ENCODE peak calls at places on chromosomes 11 and 22, in four cellular contexts. C, Z, O and T are unnamed samples.
A peak's percentile ranks its signal among the peaks of the same experiment; 100 is the strongest.

GRCh38 chr11:2139118-2139490 is at the start of gene IGF2:
- DNase-seq in C (no peak), Z (no peak), O (peak; percentile 58), T (no peak)

GRCh38 chr22:50260434-50260800 is 1.1 kb downstream of the MAPK12 start:
- DNase-seq in Z (no peak), C (no peak), O (no peak), T (no peak)

GRCh38 chr11:61011239-61011870 is 39.9 kb downstream of the CD6 start:
- DNase-seq in Z (no peak), C (no peak), O (no peak), T (no peak)

GRCh38 chr11:115459563-115459962 is 44.7 kb downstream of the CADM1 start:
- DNase-seq in Z (no peak), C (peak; percentile 78), O (no peak), T (no peak)

GRCh38 chr11:132430352-132431091 is 1060.1 kb downstream of the NTM start:
- DNase-seq in O (no peak), C (no peak), Z (no peak), T (no peak)

GRCh38 chr11:61507962-61508824 is at the start of gene LRRC10B:
- DNase-seq in O (peak; percentile 80), Z (no peak), C (no peak), T (no peak)

GRCh38 chr11:24457985-24458384 is 38.9 kb upstream of the LUZP2 start:
- DNase-seq in O (no peak), C (no peak), Z (no peak), T (no peak)

GRCh38 chr11:17588166-17588565 is 41.1 kb downstream of the OTOG start:
- DNase-seq in Z (no peak), O (no peak), C (no peak), T (no peak)

GRCh38 chr11:19666951-19667350 is 45.7 kb upstream of the NAV2 start:
- DNase-seq in C (no peak), O (no peak), Z (no peak), T (no peak)

GRCh38 chr11:1642288-1643145 is 12.9 kb downstream of the KRTAP5-5 start:
- DNase-seq in Z (no peak), C (no peak), O (no peak), T (no peak)

GRCh38 chr22:42364641-42365336 is 67.4 kb downstream of the NFAM1 start:
- DNase-seq in Z (no peak), C (peak; percentile 29), O (no peak), T (no peak)

GRCh38 chr22:37636186-37636948 is 3.1 kb upstream of the SH3BP1 start:
- DNase-seq in C (peak; percentile 75), Z (no peak), O (no peak), T (no peak)

GRCh38 chr11:69000831-69001245 is 12.2 kb downstream of the MRGPRF start:
- DNase-seq in C (peak; percentile 87), O (no peak), Z (no peak), T (peak; percentile 60)

GRCh38 chr22:26763633-26764295 is 106.4 kb downstream of the MIAT start:
- DNase-seq in C (peak; percentile 45), Z (no peak), O (no peak), T (peak; percentile 80)

GRCh38 chr22:31271026-31271425 is 21.3 kb downstream of the PIK3IP1 start:
- DNase-seq in O (no peak), Z (no peak), C (no peak), T (no peak)

GRCh38 chr22:49209452-49210195 is 618.0 kb downstream of the BRD1 start:
- DNase-seq in Z (no peak), O (no peak), C (no peak), T (peak; percentile 21)

GRCh38 chr11:60783141-60783484 is 2.0 kb upstream of the MS4A10 start:
- DNase-seq in O (no peak), Z (no peak), C (no peak), T (no peak)

GRCh38 chr11:17972987-17973386 is 39.9 kb downstream of the SERGEF start:
- DNase-seq in C (peak; percentile 93), Z (no peak), O (peak; percentile 51), T (peak; percentile 62)

GRCh38 chr11:47389577-47390072 is 11.3 kb upstream of the SPI1 start:
- DNase-seq in Z (no peak), C (no peak), O (no peak), T (no peak)

DNA sequence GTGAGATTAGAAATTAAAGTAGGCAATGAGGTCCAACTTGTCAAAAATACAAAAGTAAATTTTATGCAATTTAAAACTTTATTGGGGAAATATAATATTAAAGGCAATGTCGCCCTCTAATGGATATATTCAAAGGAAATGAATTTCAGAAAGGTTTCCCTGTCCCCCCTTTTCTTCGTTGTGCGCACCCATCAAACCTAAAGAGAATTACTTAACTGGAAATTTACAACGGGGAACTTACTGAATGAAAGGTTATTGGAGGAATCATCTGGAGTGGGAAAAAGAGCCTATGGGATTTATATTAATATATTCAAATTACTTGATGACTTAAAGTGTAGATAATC is 1.7 kb upstream of the ABTB2 start:
- DNase-seq in C (no peak), Z (no peak), O (peak; percentile 37), T (no peak)
- TF ChIP-seq ELK1 in C (no peak), Z (no peak), O (no peak), T (no peak)

GRCh38 chr11:14653090-14653489 is 9.5 kb downstream of the PDE3B start:
- DNase-seq in C (no peak), O (no peak), Z (no peak), T (no peak)
- TF ChIP-seq ELK1 in C (no peak), O (no peak), Z (no peak), T (no peak)

GRCh38 chr11:80505771-80506170 is 1064.9 kb upstream of the TENM4 start:
- DNase-seq in O (no peak), Z (no peak), C (no peak), T (no peak)

GRCh38 chr11:80503990-80504389 is 1063.2 kb upstream of the TENM4 start:
- DNase-seq in C (no peak), Z (no peak), O (no peak), T (no peak)

GRCh38 chr11:80502511-80502910 is 1061.7 kb upstream of the TENM4 start:
- DNase-seq in Z (no peak), O (no peak), C (no peak), T (no peak)
- TF ChIP-seq ELK1 in Z (no peak), O (no peak), C (no peak), T (no peak)

GRCh38 chr11:127651888-127652221 is 651.3 kb upstream of the KIRREL3 start:
- DNase-seq in Z (no peak), O (no peak), C (peak; percentile 48), T (no peak)
- TF ChIP-seq ELK1 in Z (no peak), O (no peak), C (no peak), T (no peak)

GRCh38 chr11:4202749-4203148 is 108.2 kb downstream of the RRM1 start:
- DNase-seq in O (no peak), C (no peak), Z (no peak), T (no peak)
- TF ChIP-seq ELK1 in O (no peak), C (no peak), Z (no peak), T (no peak)